ENCODE peak calls at places on chromosomes 3 and 15, in eight cellular contexts. W is A549, U is NB4, V is WERI-Rb-1, O is mucosa of descending colon, I is cardiac fibroblast, H is heart left ventricle, F is dorsolateral prefrontal cortex. X is an unnamed sample.

GRCh38 chr15:78374436-78375393 is 34.6 kb downstream of the CRABP1 start:
- DNase-seq in W (peak; percentile 62), U (peak; percentile 70), V (no peak), O (peak; percentile 90), I (no peak), H (no peak), F (no peak), X (no peak)

GRCh38 chr3:4425707-4426106 is 41.4 kb downstream of the SUMF1 start:
- DNase-seq in W (no peak), U (no peak), V (no peak), O (no peak), I (peak; percentile 79), H (no peak), F (no peak), X (no peak)

GRCh38 chr15:88624156-88624970 is 3.2 kb downstream of the AEN start:
- DNase-seq in W (no peak), U (peak; percentile 36), V (no peak), O (no peak), I (peak; percentile 52), H (no peak), F (no peak), X (peak; percentile 49)

GRCh38 chr3:19229086-19229485 is 80.8 kb downstream of the KCNH8 start:
- DNase-seq in W (no peak), U (no peak), V (no peak), O (no peak), I (no peak), H (no peak), F (no peak), X (no peak)

GRCh38 chr15:72231847-72232461 is 964 bp upstream of the PKM start:
- DNase-seq in W (peak; percentile 84), U (peak; percentile 36), V (no peak), O (peak; percentile 76), I (peak; percentile 86), H (peak; percentile 38), F (no peak), X (peak; percentile 85)

GRCh38 chr3:56133423-56133822 is 334.8 kb downstream of the ERC2 start:
- DNase-seq in W (no peak), U (peak; percentile 9), V (no peak), O (no peak), I (peak; percentile 78), H (no peak), F (no peak), X (peak; percentile 74)

GRCh38 chr3:81443948-81444347 is 317.5 kb downstream of the GBE1 start:
- DNase-seq in W (peak; percentile 11), U (no peak), V (no peak), O (no peak), I (peak; percentile 95), H (no peak), F (no peak), X (peak; percentile 43)

GRCh38 chr3:63979093-63979492 is 44.2 kb downstream of the PSMD6 start:
- DNase-seq in W (no peak), U (no peak), V (no peak), O (no peak), I (peak; percentile 37), H (no peak), F (no peak), X (no peak)

DNA sequence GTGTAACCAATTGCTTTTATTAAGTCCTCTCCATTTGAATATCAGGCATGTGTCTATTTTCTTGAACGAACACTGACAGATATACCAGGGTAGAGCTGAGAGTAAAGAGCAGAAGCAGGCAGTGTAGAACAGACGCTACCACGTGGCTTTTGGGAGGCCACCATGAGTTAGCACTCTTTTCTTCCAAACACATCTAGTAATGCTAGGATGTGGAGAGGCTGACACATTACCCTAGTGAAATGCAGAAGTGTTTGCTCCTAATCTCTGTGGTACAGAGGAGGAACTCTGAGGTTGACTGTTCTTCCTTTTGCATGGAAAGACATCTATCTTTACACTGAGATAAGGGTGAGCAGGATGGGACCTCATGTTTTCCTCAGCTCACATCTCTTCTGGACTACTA is 216.3 kb downstream of the SATB1 start:
- DNase-seq in W (no peak), U (peak; percentile 89), V (no peak), O (no peak), I (no peak), H (no peak), F (no peak), X (no peak)
- TF ChIP-seq CTCF in W (no peak), U (no peak), V (no peak), O (no peak), I (no peak), H (no peak), F (no peak), X (no peak)

GRCh38 chr15:98721166-98721565 is 72.8 kb downstream of the IGF1R start:
- DNase-seq in W (no peak), U (no peak), V (no peak), O (no peak), I (no peak), H (no peak), F (no peak), X (no peak)

GRCh38 chr15:98722209-98722608 is 73.9 kb downstream of the IGF1R start:
- DNase-seq in W (no peak), U (no peak), V (no peak), O (no peak), I (no peak), H (no peak), F (no peak), X (no peak)

GRCh38 chr15:98720036-98720435 is 71.7 kb downstream of the IGF1R start:
- DNase-seq in W (no peak), U (no peak), V (no peak), O (no peak), I (no peak), H (no peak), F (no peak), X (no peak)

GRCh38 chr15:98719169-98719515 is 70.8 kb downstream of the IGF1R start:
- DNase-seq in W (no peak), U (no peak), V (no peak), O (no peak), I (peak; percentile 25), H (no peak), F (no peak), X (no peak)

DNA sequence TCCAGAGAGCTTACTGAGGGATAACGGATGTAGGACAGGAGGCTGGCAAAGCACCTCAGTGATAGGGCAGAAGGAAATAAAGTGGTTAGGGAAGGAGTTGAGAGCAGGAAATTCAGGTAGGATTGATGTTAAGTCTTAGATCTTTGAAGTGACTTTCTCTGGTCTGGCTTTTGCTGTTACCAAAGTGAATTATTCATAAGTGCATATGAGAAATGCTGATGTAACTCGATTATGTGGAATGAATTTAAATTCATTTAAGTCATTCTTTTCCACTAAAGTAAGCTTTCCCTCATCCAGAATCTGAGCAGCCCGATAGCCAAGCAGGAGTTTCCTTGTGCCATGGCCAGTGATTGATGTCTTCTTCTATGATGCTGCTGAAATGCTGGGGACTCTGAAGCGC is 72.2 kb downstream of the IGF1R start:
- DNase-seq in W (no peak), U (no peak), V (no peak), O (no peak), I (no peak), H (no peak), F (no peak), X (no peak)
- H3K4me3 ChIP-seq in W (no peak overlapping the region), U (no peak overlapping the region), V (no peak overlapping the region), O (no peak overlapping the region), I (no peak overlapping the region), H (no peak overlapping the region), F (no peak overlapping the region), X (no peak overlapping the region)

GRCh38 chr3:140823106-140823505 is 118.5 kb upstream of the SLC25A36 start:
- DNase-seq in W (no peak), U (no peak), V (no peak), O (no peak), I (no peak), H (no peak), F (no peak), X (no peak)
- TF ChIP-seq CTCF in W (no peak), U (no peak), V (no peak), O (no peak), I (no peak), H (no peak), F (no peak), X (no peak)

GRCh38 chr3:114417682-114418081 is 123.9 kb downstream of the TIGIT start:
- DNase-seq in W (no peak), U (no peak), V (no peak), O (no peak), I (no peak), H (no peak), F (no peak), X (no peak)
- H3K4me3 ChIP-seq in W (no peak overlapping the region), U (no peak overlapping the region), V (no peak overlapping the region), O (no peak overlapping the region), I (no peak overlapping the region), H (no peak overlapping the region), F (no peak overlapping the region), X (no peak overlapping the region)

GRCh38 chr15:64447536-64448315 is 12.7 kb upstream of the ZNF609 start:
- DNase-seq in W (no peak), U (peak; percentile 61), V (no peak), O (no peak), I (no peak), H (no peak), F (no peak), X (no peak)
- TF ChIP-seq CTCF in W (no peak), U (no peak), V (no peak), O (no peak), I (no peak), H (no peak), F (no peak), X (no peak)